ENCODE peak calls at places on chromosomes 16 and 17, in seven cellular contexts. One of them, this sample, is unnamed.

GRCh38 chr17:28188841-28189263 is 130.1 kb upstream of the TMEM97 start:
- DNase-seq in thyroid gland: no peak
- DNase-seq in suprapubic skin: no peak
- DNase-seq in GM23248: no peak
- DNase-seq in right cardiac atrium: no peak
- DNase-seq in mesenchymal stem cell: no peak
- DNase-seq in DND-41: no peak
- DNase-seq in this sample: no peak

GRCh38 chr16:3998793-3999478 is 117.3 kb downstream of the ADCY9 start:
- DNase-seq in GM23248: peak; percentile 86
- DNase-seq in right cardiac atrium: peak; percentile 42
- DNase-seq in DND-41: no peak
- DNase-seq in thyroid gland: no peak
- DNase-seq in suprapubic skin: no peak
- DNase-seq in mesenchymal stem cell: peak; percentile 46
- DNase-seq in this sample: no peak

GRCh38 chr17:74125160-74125559 is 78.3 kb upstream of the RPL38 start:
- DNase-seq in right cardiac atrium: no peak
- DNase-seq in mesenchymal stem cell: no peak
- DNase-seq in suprapubic skin: no peak
- DNase-seq in GM23248: no peak
- DNase-seq in thyroid gland: no peak
- DNase-seq in DND-41: no peak
- DNase-seq in this sample: no peak

GRCh38 chr17:12627776-12628491 is 37.8 kb upstream of the MYOCD start:
- DNase-seq in GM23248: no peak
- DNase-seq in suprapubic skin: no peak
- DNase-seq in thyroid gland: no peak
- DNase-seq in right cardiac atrium: no peak
- DNase-seq in mesenchymal stem cell: peak; percentile 89
- DNase-seq in DND-41: no peak
- DNase-seq in this sample: no peak

GRCh38 chr16:70746708-70747424 is 54.1 kb downstream of the VAC14 start:
- DNase-seq in suprapubic skin: no peak
- DNase-seq in mesenchymal stem cell: peak; percentile 93
- DNase-seq in DND-41: peak; percentile 32
- DNase-seq in GM23248: peak; percentile 92
- DNase-seq in right cardiac atrium: peak; percentile 74
- DNase-seq in thyroid gland: peak; percentile 83
- DNase-seq in this sample: peak; percentile 70

GRCh38 chr17:45824901-45825492 is 19.7 kb upstream of the SPPL2C start:
- DNase-seq in thyroid gland: no peak
- DNase-seq in suprapubic skin: no peak
- DNase-seq in DND-41: no peak
- DNase-seq in GM23248: no peak
- DNase-seq in mesenchymal stem cell: no peak
- DNase-seq in right cardiac atrium: peak; percentile 21
- DNase-seq in this sample: no peak

GRCh38 chr17:57955183-57955952 is at the start of gene CUEDC1:
- DNase-seq in GM23248: peak; percentile 88
- DNase-seq in suprapubic skin: no peak
- DNase-seq in right cardiac atrium: peak; percentile 95
- DNase-seq in mesenchymal stem cell: peak; percentile 71
- DNase-seq in DND-41: peak; percentile 66
- DNase-seq in thyroid gland: peak; percentile 80
- DNase-seq in this sample: peak; percentile 45

GRCh38 chr17:46916211-46916610 is 6.7 kb upstream of the GOSR2 start:
- DNase-seq in DND-41: no peak
- DNase-seq in mesenchymal stem cell: no peak
- DNase-seq in right cardiac atrium: no peak
- DNase-seq in GM23248: peak; percentile 31
- DNase-seq in thyroid gland: no peak
- DNase-seq in suprapubic skin: no peak
- DNase-seq in this sample: no peak

GRCh38 chr16:4370570-4371480 is 823 bp upstream of the VASN start:
- DNase-seq in DND-41: no peak
- DNase-seq in thyroid gland: peak; percentile 93
- DNase-seq in suprapubic skin: no peak
- DNase-seq in right cardiac atrium: peak; percentile 94
- DNase-seq in GM23248: peak; percentile 77
- DNase-seq in mesenchymal stem cell: peak; percentile 99
- DNase-seq in this sample: no peak

GRCh38 chr16:10009691-10010090 is 172.5 kb downstream of the GRIN2A start:
- DNase-seq in DND-41: no peak
- DNase-seq in GM23248: no peak
- DNase-seq in suprapubic skin: no peak
- DNase-seq in thyroid gland: peak; percentile 19
- DNase-seq in right cardiac atrium: no peak
- DNase-seq in mesenchymal stem cell: no peak
- DNase-seq in this sample: no peak

GRCh38 chr17:14303343-14304221 is 2.7 kb downstream of the HS3ST3B1 start:
- DNase-seq in mesenchymal stem cell: peak; percentile 47
- DNase-seq in suprapubic skin: no peak
- DNase-seq in right cardiac atrium: peak; percentile 57
- DNase-seq in DND-41: no peak
- DNase-seq in GM23248: peak; percentile 49
- DNase-seq in thyroid gland: no peak
- DNase-seq in this sample: peak; percentile 55

GRCh38 chr17:14461131-14461530 is 160.2 kb downstream of the HS3ST3B1 start:
- DNase-seq in mesenchymal stem cell: no peak
- DNase-seq in GM23248: no peak
- DNase-seq in thyroid gland: no peak
- DNase-seq in DND-41: no peak
- DNase-seq in right cardiac atrium: no peak
- DNase-seq in suprapubic skin: no peak
- DNase-seq in this sample: no peak

GRCh38 chr17:2172447-2172938 is 117.6 kb downstream of the HIC1 start:
- DNase-seq in GM23248: peak; percentile 93
- DNase-seq in DND-41: no peak
- DNase-seq in suprapubic skin: no peak
- DNase-seq in right cardiac atrium: peak; percentile 78
- DNase-seq in thyroid gland: no peak
- DNase-seq in mesenchymal stem cell: no peak
- DNase-seq in this sample: no peak

GRCh38 chr17:20203761-20204263 is 194.7 kb downstream of the SPECC1 start:
- DNase-seq in right cardiac atrium: no peak
- DNase-seq in GM23248: peak; percentile 28
- DNase-seq in suprapubic skin: no peak
- DNase-seq in thyroid gland: no peak
- DNase-seq in DND-41: no peak
- DNase-seq in mesenchymal stem cell: peak; percentile 32
- DNase-seq in this sample: no peak

GRCh38 chr17:78027121-78027520 is 68.6 kb downstream of the TNRC6C start:
- DNase-seq in mesenchymal stem cell: no peak
- DNase-seq in right cardiac atrium: no peak
- DNase-seq in thyroid gland: no peak
- DNase-seq in suprapubic skin: no peak
- DNase-seq in DND-41: no peak
- DNase-seq in GM23248: no peak
- DNase-seq in this sample: no peak

GRCh38 chr17:5097101-5097834 is 14.4 kb downstream of the ZNF232 start:
- DNase-seq in mesenchymal stem cell: no peak
- DNase-seq in GM23248: no peak
- DNase-seq in thyroid gland: peak; percentile 55
- DNase-seq in right cardiac atrium: peak; percentile 93
- DNase-seq in DND-41: no peak
- DNase-seq in suprapubic skin: no peak
- DNase-seq in this sample: peak; percentile 48

GRCh38 chr16:81253141-81253540 is 14.7 kb downstream of the BCO1 start:
- DNase-seq in GM23248: no peak
- DNase-seq in suprapubic skin: no peak
- DNase-seq in right cardiac atrium: no peak
- DNase-seq in thyroid gland: no peak
- DNase-seq in DND-41: no peak
- DNase-seq in mesenchymal stem cell: no peak
- DNase-seq in this sample: no peak

GRCh38 chr16:81889896-81890634 is 111.0 kb downstream of the PLCG2 start:
- DNase-seq in suprapubic skin: no peak
- DNase-seq in DND-41: peak; percentile 67
- DNase-seq in thyroid gland: peak; percentile 28
- DNase-seq in GM23248: peak; percentile 65
- DNase-seq in right cardiac atrium: no peak
- DNase-seq in mesenchymal stem cell: peak; percentile 60
- DNase-seq in this sample: peak; percentile 31

GRCh38 chr17:77298811-77299210 is 158.0 kb downstream of the SEC14L1 start:
- DNase-seq in suprapubic skin: no peak
- DNase-seq in mesenchymal stem cell: no peak
- DNase-seq in thyroid gland: no peak
- DNase-seq in right cardiac atrium: no peak
- DNase-seq in DND-41: no peak
- DNase-seq in GM23248: no peak
- DNase-seq in this sample: no peak

GRCh38 chr16:54430491-54431030 is 144.0 kb upstream of the IRX3 start:
- DNase-seq in thyroid gland: no peak
- DNase-seq in suprapubic skin: peak; percentile 56
- DNase-seq in DND-41: no peak
- DNase-seq in mesenchymal stem cell: peak; percentile 62
- DNase-seq in GM23248: peak; percentile 93
- DNase-seq in right cardiac atrium: no peak
- DNase-seq in this sample: no peak

GRCh38 chr16:76946879-76947278 is 244.1 kb upstream of the MON1B start:
- DNase-seq in GM23248: peak; percentile 56
- DNase-seq in DND-41: no peak
- DNase-seq in right cardiac atrium: no peak
- DNase-seq in thyroid gland: no peak
- DNase-seq in mesenchymal stem cell: peak; percentile 82
- DNase-seq in suprapubic skin: no peak
- DNase-seq in this sample: no peak

GRCh38 chr16:85164838-85165516 is 52.7 kb upstream of the CIBAR2 start:
- DNase-seq in mesenchymal stem cell: no peak
- DNase-seq in DND-41: no peak
- DNase-seq in thyroid gland: no peak
- DNase-seq in GM23248: no peak
- DNase-seq in right cardiac atrium: peak; percentile 71
- DNase-seq in suprapubic skin: no peak
- DNase-seq in this sample: no peak

GRCh38 chr16:50425648-50426047 is 56.9 kb upstream of the BRD7 start:
- DNase-seq in GM23248: no peak
- DNase-seq in right cardiac atrium: no peak
- DNase-seq in thyroid gland: no peak
- DNase-seq in suprapubic skin: no peak
- DNase-seq in DND-41: no peak
- DNase-seq in mesenchymal stem cell: no peak
- DNase-seq in this sample: no peak

GRCh38 chr16:27754788-27755690 is 205.1 kb downstream of the KATNIP start:
- DNase-seq in thyroid gland: no peak
- DNase-seq in right cardiac atrium: no peak
- DNase-seq in mesenchymal stem cell: no peak
- DNase-seq in suprapubic skin: no peak
- DNase-seq in GM23248: no peak
- DNase-seq in DND-41: no peak
- DNase-seq in this sample: no peak
- H3K27ac ChIP-seq in thyroid gland: peak overlapping the region; percentile 50
- H3K27ac ChIP-seq in right cardiac atrium: no peak overlapping the region
- H3K27ac ChIP-seq in mesenchymal stem cell: no peak overlapping the region
- H3K27ac ChIP-seq in suprapubic skin: no peak overlapping the region
- H3K27ac ChIP-seq in GM23248: no peak overlapping the region
- H3K27ac ChIP-seq in DND-41: no peak overlapping the region
- H3K27ac ChIP-seq in this sample: no peak overlapping the region

DNA sequence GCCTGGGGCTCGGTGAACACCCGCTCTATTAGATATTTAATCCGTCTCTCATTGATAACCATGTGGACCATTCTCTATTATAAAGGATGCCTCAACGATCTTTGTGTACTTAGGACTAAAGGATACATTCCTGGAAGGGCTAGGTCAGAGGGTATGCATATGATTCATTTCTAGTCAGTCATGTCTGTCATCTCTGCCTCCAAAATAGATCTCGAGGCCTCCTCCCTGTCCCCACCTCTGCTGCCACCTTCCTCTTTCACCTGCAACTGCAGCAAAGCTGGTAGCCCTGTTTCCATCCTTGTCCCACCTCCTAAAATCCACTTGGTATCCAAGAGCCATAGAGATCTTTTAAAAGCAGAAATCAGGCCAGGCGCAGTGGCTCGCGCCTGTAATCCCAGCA is 121.5 kb downstream of the KATNIP start:
- DNase-seq in suprapubic skin: no peak
- DNase-seq in mesenchymal stem cell: no peak
- DNase-seq in GM23248: no peak
- DNase-seq in right cardiac atrium: no peak
- DNase-seq in DND-41: no peak
- DNase-seq in thyroid gland: no peak
- DNase-seq in this sample: no peak
- H3K9me3 ChIP-seq in suprapubic skin: no peaks in the 10 kb centered on the region
- H3K9me3 ChIP-seq in mesenchymal stem cell: no peaks in the 10 kb centered on the region
- H3K9me3 ChIP-seq in GM23248: no peaks in the 10 kb centered on the region
- H3K9me3 ChIP-seq in right cardiac atrium: no peaks in the 10 kb centered on the region
- H3K9me3 ChIP-seq in DND-41: no peaks in the 10 kb centered on the region
- H3K9me3 ChIP-seq in thyroid gland: no peaks in the 10 kb centered on the region
- H3K9me3 ChIP-seq in this sample: no peaks in the 10 kb centered on the region

DNA sequence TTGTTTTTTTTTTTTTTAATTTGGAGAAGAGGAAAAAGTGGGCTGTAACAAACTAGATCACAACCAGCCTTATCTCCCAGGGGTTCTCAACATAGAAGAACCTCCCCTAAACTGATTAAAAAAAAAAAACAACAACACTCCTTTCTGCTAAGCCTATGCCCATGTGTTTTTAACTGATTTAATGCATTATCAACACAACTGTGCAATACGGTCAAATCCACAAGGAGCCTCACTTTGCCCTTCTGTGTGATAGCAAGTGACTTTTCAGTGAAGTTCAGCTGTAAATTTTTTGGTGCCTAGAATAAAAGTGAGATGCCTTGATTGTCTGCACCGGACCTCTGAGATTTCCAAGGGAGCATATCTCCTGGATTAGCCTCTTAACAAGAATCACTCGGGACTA is 611 bp downstream of the MYH11 start:
- DNase-seq in right cardiac atrium: no peak
- DNase-seq in thyroid gland: no peak
- DNase-seq in suprapubic skin: no peak
- DNase-seq in mesenchymal stem cell: no peak
- DNase-seq in GM23248: no peak
- DNase-seq in DND-41: no peak
- DNase-seq in this sample: no peak
- H3K4me3 ChIP-seq in right cardiac atrium: peak overlapping the region; percentile 75
- H3K4me3 ChIP-seq in thyroid gland: no peak overlapping the region
- H3K4me3 ChIP-seq in suprapubic skin: peak overlapping the region; percentile 48
- H3K4me3 ChIP-seq in mesenchymal stem cell: no peak overlapping the region
- H3K4me3 ChIP-seq in GM23248: no peak overlapping the region
- H3K4me3 ChIP-seq in DND-41: no peak overlapping the region
- H3K4me3 ChIP-seq in this sample: no peak overlapping the region

DNA sequence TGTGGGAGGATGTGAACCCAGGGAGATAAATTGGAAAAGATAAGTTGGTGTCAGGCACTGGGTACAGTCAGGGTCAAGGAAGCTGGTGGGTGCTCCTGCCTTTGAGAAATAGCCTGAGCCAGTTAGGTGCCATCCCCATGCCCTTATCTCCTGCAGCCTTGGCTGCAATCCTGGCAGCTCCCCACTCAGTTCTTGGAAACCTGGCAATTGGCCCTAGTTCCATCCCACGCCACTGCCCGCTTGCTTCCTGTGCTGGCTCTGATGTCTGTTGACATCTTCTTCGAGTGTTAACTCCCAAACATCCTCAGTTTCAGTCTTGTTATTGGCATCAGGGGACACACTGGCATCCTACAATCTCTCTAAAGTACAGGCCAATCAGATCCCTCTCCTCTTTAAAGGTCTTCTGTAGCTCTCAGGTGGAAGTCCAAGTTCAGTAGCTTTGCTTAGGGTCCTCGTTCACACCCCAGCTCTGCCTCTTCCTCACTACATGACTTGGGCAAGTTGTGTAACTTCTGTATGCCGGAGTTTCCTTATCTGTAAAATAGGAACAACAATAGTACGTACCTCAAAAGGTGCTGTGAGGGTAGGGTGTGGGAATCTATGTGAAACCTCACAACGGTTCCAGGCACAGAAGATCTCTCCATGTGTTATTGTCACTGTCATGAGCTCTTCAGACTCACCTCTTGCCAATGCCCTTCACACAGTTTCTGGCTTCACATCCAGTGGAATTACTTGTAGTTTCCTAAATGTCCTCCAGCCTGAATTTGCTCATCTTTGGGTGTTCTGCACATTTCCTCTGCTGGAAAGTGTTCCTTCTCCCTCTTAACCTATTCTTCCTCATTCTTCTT is 13.5 kb upstream of the PRKAR1A start:
- DNase-seq in mesenchymal stem cell: no peak
- DNase-seq in thyroid gland: no peak
- DNase-seq in GM23248: peak; percentile 45
- DNase-seq in DND-41: no peak
- DNase-seq in suprapubic skin: no peak
- DNase-seq in right cardiac atrium: peak; percentile 80
- DNase-seq in this sample: no peak
- H3K27ac ChIP-seq in mesenchymal stem cell: no peak overlapping the region
- H3K27ac ChIP-seq in thyroid gland: no peak overlapping the region
- H3K27ac ChIP-seq in GM23248: no peak overlapping the region
- H3K27ac ChIP-seq in DND-41: no peak overlapping the region
- H3K27ac ChIP-seq in suprapubic skin: peak overlapping the region; percentile 10
- H3K27ac ChIP-seq in right cardiac atrium: peak overlapping the region; percentile 79
- H3K27ac ChIP-seq in this sample: no peak overlapping the region

This sample was measured in CD8-positive, alpha-beta memory T cell.